ENCODE peak calls at places on chromosomes 11 and 22, in six cellular contexts. R, U, K, C, Y and E are unnamed samples.

GRCh38 chr11:33052241-33052640 is 12.9 kb downstream of the TCP11L1 start:
- DNase-seq in K (no peak), Y (no peak), R (no peak), C (no peak), U (no peak), E (no peak)

GRCh38 chr22:46352691-46353386 is 17.3 kb downstream of the TRMU start:
- DNase-seq in C (peak; percentile 82), R (peak; percentile 74), Y (peak; percentile 80), U (no peak), K (no peak), E (no peak)

GRCh38 chr11:59138643-59139042 is 4.0 kb upstream of the FAM111A start:
- DNase-seq in U (no peak), Y (no peak), R (no peak), C (no peak), K (no peak), E (no peak)

GRCh38 chr22:45977003-45977395 is at the start of gene WNT7B:
- DNase-seq in U (no peak), K (no peak), C (no peak), R (no peak), Y (peak; percentile 86), E (no peak)

GRCh38 chr11:91686700-91687099 is 537.9 kb upstream of the FAT3 start:
- DNase-seq in C (no peak), U (no peak), R (no peak), K (no peak), Y (no peak), E (no peak)

GRCh38 chr11:17328856-17329490 is 22.6 kb upstream of the NCR3LG1 start:
- DNase-seq in R (peak; percentile 46), K (no peak), Y (no peak), U (no peak), C (no peak), E (no peak)

GRCh38 chr11:3106736-3107524 is 49.7 kb upstream of the CARS1 start:
- DNase-seq in K (no peak), C (no peak), Y (no peak), U (no peak), R (peak; percentile 20), E (no peak)

GRCh38 chr11:69878144-69878883 is 59.1 kb upstream of the FGF3 start:
- DNase-seq in C (no peak), Y (no peak), R (no peak), K (no peak), U (no peak), E (no peak)

GRCh38 chr11:45146072-45147016 is at the start of gene PRDM11:
- DNase-seq in C (peak; percentile 86), R (peak; percentile 73), U (peak; percentile 34), K (no peak), Y (peak; percentile 76), E (no peak)

GRCh38 chr11:44654057-44654456 is 72.7 kb upstream of the TSPAN18 start:
- DNase-seq in K (no peak), R (no peak), Y (no peak), U (no peak), C (no peak), E (no peak)

GRCh38 chr11:102446606-102447005 is 6.0 kb downstream of the TMEM123 start:
- DNase-seq in K (peak; percentile 39), Y (no peak), R (no peak), C (no peak), U (no peak), E (peak; percentile 37)

GRCh38 chr11:64626637-64627036 is 35.6 kb downstream of the SLC22A12 start:
- DNase-seq in Y (no peak), K (no peak), R (no peak), U (no peak), C (no peak), E (no peak)

GRCh38 chr11:46352063-46352841 is 5.0 kb downstream of the DGKZ start:
- DNase-seq in Y (peak; percentile 44), U (no peak), K (no peak), R (peak; percentile 87), C (peak; percentile 76), E (no peak)

GRCh38 chr11:78927511-78927910 is 352.8 kb upstream of the NARS2 start:
- DNase-seq in K (no peak), R (no peak), U (no peak), C (no peak), Y (no peak), E (no peak)

GRCh38 chr11:11982975-11983374 is 25.5 kb downstream of the DKK3 start:
- DNase-seq in K (no peak), C (no peak), R (no peak), U (no peak), Y (no peak), E (no peak)

GRCh38 chr22:37094239-37094638 is 15.3 kb downstream of the TMPRSS6 start:
- DNase-seq in U (no peak), Y (no peak), C (no peak), R (no peak), K (no peak), E (no peak)

GRCh38 chr11:72244317-72245231 is 598 bp upstream of the PHOX2A start:
- DNase-seq in U (no peak), C (peak; percentile 31), R (no peak), K (no peak), Y (no peak), E (no peak)

GRCh38 chr11:72243173-72243566 is 806 bp downstream of the PHOX2A start:
- DNase-seq in C (no peak), K (no peak), U (no peak), Y (no peak), R (no peak), E (no peak)

GRCh38 chr11:72247584-72247983 is 3.6 kb upstream of the PHOX2A start:
- DNase-seq in R (no peak), Y (no peak), U (no peak), C (no peak), K (no peak), E (no peak)

GRCh38 chr11:72243567-72244316 is at the start of gene PHOX2A:
- DNase-seq in C (peak; percentile 24), R (no peak), U (no peak), Y (no peak), K (no peak), E (no peak)

DNA sequence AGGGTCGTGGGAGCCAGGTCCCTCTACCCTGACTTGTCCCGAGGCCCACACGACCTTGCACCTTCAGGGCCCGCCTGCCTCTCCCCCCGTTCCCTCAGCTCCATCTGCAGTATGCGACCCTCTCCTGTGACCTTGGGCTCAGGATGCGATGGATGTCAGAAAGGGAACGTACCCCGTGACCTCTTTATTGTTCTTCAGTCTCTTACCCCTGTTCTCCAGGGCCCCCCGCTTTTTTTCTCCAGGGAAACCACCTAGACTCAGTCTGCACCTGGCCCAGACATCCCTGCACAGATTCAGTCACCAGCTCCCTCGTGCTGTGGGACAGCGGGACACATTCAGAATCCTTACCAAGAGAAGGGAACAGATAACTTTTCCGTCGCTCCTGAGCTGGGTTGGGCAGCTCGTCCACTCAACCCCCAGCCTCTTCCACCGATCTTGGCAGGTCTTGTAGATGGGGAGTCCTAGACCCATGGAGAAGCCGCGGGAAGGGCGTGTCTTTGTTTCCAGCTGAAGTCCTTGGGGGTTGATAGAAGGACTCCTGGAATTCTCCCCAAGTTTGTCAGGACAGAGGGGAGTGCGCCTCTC is 1.3 kb upstream of the PHOX2A start:
- DNase-seq in K (no peak), Y (no peak), C (no peak), R (no peak), U (no peak), E (no peak)
- H3K4me3 ChIP-seq in K (no peak overlapping the region), Y (no peak overlapping the region), C (no peak overlapping the region), R (no peak overlapping the region), U (no peak overlapping the region), E (no peak overlapping the region)

DNA sequence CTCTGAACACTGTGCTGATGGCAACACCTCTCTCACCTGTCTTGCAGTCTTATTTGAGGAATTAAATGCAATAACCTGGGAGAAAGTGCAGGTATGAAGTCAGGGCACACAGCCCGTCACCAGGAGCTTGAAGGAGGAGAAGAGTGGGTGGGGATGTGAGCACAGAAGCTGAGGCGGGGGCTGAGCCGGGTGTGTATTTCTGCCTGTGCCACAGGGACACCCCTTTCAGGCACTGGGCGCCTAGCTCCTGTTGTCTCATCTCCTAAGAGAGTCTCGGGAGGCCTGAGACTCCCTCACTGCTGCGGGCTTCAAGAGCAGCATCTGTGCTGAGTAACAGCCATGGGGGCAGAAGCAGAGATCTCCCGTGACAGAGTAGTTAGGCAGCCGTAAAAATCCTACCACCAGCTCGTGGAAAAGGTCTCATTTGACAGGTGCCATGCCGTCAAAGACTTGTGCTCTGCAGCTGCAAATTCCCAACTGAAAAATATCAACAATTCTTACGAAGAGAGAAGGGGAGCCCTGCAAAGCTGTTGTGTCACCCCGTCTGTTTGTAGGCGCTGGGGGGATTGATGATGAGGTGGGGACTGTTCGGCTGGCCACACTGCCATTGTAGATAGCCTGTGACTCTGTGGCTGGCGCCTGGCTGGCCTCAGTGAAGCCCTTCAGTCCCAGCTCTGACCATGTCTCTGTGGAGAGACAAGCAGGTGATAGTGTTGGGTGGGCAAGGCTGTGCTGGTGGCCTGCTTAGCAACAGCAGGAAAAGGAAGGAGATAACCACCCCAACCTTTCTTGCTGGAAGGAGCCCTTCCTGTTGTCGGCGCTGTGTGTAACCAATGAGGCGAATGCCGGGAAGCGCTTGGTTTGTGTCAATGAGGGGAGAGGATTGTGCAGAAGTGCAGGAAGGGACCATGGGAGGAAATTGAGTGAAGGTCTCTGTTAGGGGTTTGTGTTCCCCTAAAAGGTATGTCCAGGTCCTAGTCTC is 27.0 kb downstream of the PARVB start:
- DNase-seq in Y (no peak), R (no peak), U (no peak), C (no peak), K (no peak), E (no peak)
- H3K4me3 ChIP-seq in Y (no peak overlapping the region), R (no peak overlapping the region), U (no peak overlapping the region), C (no peak overlapping the region), K (no peak overlapping the region), E (no peak overlapping the region)

DNA sequence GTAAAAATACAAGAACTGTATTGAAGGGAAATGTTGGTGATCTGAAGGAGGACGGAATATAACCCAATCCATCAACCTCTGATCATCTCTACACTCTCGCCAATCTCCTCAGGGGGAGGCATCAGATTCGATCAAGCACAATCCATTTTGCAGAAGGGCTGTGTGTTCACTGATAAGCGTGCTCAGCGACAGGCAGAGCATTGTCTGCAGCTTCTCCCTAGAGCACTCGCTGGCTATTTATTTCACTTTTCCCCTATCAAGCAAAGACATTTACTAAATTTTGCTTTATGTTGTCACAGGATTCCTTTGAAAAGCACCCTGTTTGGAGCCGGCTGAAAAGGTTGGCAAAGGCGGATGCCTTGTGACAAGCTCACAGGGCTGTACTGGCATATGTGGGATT is 1381.4 kb upstream of the TENM4 start:
- DNase-seq in Y (no peak), K (no peak), C (no peak), U (no peak), R (no peak), E (no peak)
- H3K4me3 ChIP-seq in Y (no peak overlapping the region), K (no peak overlapping the region), C (no peak overlapping the region), U (no peak overlapping the region), R (no peak overlapping the region), E (no peak overlapping the region)

GRCh38 chr11:124758355-124759267 is 3.5 kb downstream of the ESAM start:
- DNase-seq in R (peak; percentile 88), K (no peak), U (no peak), Y (no peak), C (peak; percentile 75), E (no peak)
- H3K4me3 ChIP-seq in R (peak overlapping the region; percentile 55), K (peak overlapping the region; percentile 42), U (peak overlapping the region; percentile 46), Y (no peak overlapping the region), C (no peak overlapping the region), E (peak overlapping the region; percentile 53)